ENCODE peak calls at places on chromosomes 16 and 17, in seven cellular contexts. One of them, this sample, is unnamed.

GRCh38 chr17:12928736-12929135 is 89.1 kb downstream of the ELAC2 start:
- DNase-seq in cardiac muscle cell: no peak
- DNase-seq in K562: no peak
- DNase-seq in pancreas: no peak
- DNase-seq in OCI-LY7: peak
- DNase-seq in HCT116: no peak
- DNase-seq in astrocyte of the spinal cord: peak
- DNase-seq in this sample: no peak

GRCh38 chr17:77363821-77364361 is 223.1 kb downstream of the SEC14L1 start:
- DNase-seq in HCT116: no peak
- DNase-seq in cardiac muscle cell: no peak
- DNase-seq in K562: peak
- DNase-seq in pancreas: no peak
- DNase-seq in OCI-LY7: no peak
- DNase-seq in astrocyte of the spinal cord: peak
- DNase-seq in this sample: no peak

GRCh38 chr17:15036238-15036637 is 228.9 kb downstream of the PMP22 start:
- DNase-seq in HCT116: no peak
- DNase-seq in cardiac muscle cell: no peak
- DNase-seq in astrocyte of the spinal cord: no peak
- DNase-seq in K562: no peak
- DNase-seq in pancreas: no peak
- DNase-seq in OCI-LY7: no peak
- DNase-seq in this sample: no peak

GRCh38 chr16:12095275-12096161 is 119.0 kb downstream of the SNX29 start:
- DNase-seq in astrocyte of the spinal cord: peak
- DNase-seq in K562: peak
- DNase-seq in cardiac muscle cell: peak
- DNase-seq in OCI-LY7: peak
- DNase-seq in HCT116: peak
- DNase-seq in pancreas: peak
- DNase-seq in this sample: no peak

GRCh38 chr17:74864866-74865395 is 5.2 kb upstream of the GRIN2C start:
- DNase-seq in pancreas: peak
- DNase-seq in cardiac muscle cell: peak
- DNase-seq in K562: peak
- DNase-seq in HCT116: peak
- DNase-seq in OCI-LY7: peak
- DNase-seq in astrocyte of the spinal cord: peak
- DNase-seq in this sample: peak

GRCh38 chr16:10679921-10680320 is 14.8 kb downstream of the TEKT5 start:
- DNase-seq in cardiac muscle cell: no peak
- DNase-seq in OCI-LY7: no peak
- DNase-seq in HCT116: no peak
- DNase-seq in K562: no peak
- DNase-seq in astrocyte of the spinal cord: no peak
- DNase-seq in pancreas: no peak
- DNase-seq in this sample: no peak

GRCh38 chr16:24525970-24526559 is 13.3 kb upstream of the RBBP6 start:
- DNase-seq in OCI-LY7: no peak
- DNase-seq in cardiac muscle cell: no peak
- DNase-seq in K562: no peak
- DNase-seq in pancreas: peak
- DNase-seq in astrocyte of the spinal cord: no peak
- DNase-seq in HCT116: no peak
- DNase-seq in this sample: no peak

GRCh38 chr16:71927787-71928186 is 32.5 kb downstream of the IST1 start:
- DNase-seq in astrocyte of the spinal cord: no peak
- DNase-seq in K562: no peak
- DNase-seq in cardiac muscle cell: no peak
- DNase-seq in pancreas: no peak
- DNase-seq in OCI-LY7: no peak
- DNase-seq in HCT116: no peak
- DNase-seq in this sample: no peak

GRCh38 chr17:58337600-58338453 is 9.2 kb upstream of the TSPOAP1 start:
- DNase-seq in cardiac muscle cell: peak
- DNase-seq in astrocyte of the spinal cord: peak
- DNase-seq in HCT116: no peak
- DNase-seq in K562: peak
- DNase-seq in OCI-LY7: peak
- DNase-seq in pancreas: peak
- DNase-seq in this sample: peak

GRCh38 chr17:71360301-71360700 is 760.5 kb upstream of the SOX9 start:
- DNase-seq in K562: no peak
- DNase-seq in cardiac muscle cell: no peak
- DNase-seq in HCT116: no peak
- DNase-seq in pancreas: no peak
- DNase-seq in OCI-LY7: no peak
- DNase-seq in astrocyte of the spinal cord: peak
- DNase-seq in this sample: no peak

DNA sequence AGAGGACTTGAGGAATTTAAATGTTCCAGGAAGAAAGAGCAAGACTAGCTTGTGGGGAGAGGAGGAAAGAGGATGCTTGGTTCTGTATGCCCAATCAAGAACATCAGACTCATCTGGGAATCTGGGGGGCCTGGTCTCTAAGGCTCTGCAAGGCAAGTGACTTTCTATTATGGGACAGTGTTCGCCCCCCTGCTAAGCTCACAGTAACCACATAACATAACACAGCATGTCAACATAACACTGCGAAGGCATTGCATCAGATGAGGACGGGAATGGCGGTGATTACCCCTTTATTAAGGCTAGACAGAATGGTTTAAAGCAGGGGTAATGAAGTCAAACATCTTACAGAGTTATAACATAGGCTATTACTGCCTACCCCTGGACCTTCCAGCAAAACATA is 176.6 kb upstream of the IRX6 start:
- DNase-seq in K562: no peak
- DNase-seq in HCT116: no peak
- DNase-seq in OCI-LY7: no peak
- DNase-seq in cardiac muscle cell: no peak
- DNase-seq in pancreas: no peak
- DNase-seq in astrocyte of the spinal cord: no peak
- DNase-seq in this sample: no peak
- H3K4me3 ChIP-seq in K562: no peak
- H3K4me3 ChIP-seq in HCT116: no peak
- H3K4me3 ChIP-seq in OCI-LY7: no peak
- H3K4me3 ChIP-seq in cardiac muscle cell: no peak
- H3K4me3 ChIP-seq in pancreas: no peak
- H3K4me3 ChIP-seq in astrocyte of the spinal cord: no peak
- H3K4me3 ChIP-seq in this sample: no peak

DNA sequence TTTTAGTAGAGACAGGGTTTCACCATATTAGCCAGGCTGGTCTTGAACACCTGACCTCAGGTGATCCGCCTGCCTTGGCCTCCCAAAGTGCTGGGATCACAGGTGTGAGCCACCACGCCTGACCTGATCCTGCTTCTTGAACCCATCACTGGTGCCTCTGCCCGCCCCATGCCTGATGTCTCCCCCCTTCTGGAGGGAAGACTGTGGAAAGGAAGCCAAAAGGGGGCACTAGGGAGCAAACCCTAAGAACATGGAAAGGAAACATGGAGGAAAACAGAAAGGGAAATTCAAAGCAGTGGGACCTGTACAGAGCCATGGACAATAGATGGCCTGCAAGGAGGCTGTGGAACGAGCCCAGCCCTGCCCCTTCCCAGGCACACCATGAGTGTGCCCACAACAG is 31.1 kb upstream of the FASN start:
- DNase-seq in pancreas: no peak
- DNase-seq in OCI-LY7: no peak
- DNase-seq in K562: peak
- DNase-seq in cardiac muscle cell: no peak
- DNase-seq in astrocyte of the spinal cord: no peak
- DNase-seq in HCT116: peak
- DNase-seq in this sample: no peak
- TF ChIP-seq CTCF in pancreas: no peak
- TF ChIP-seq CTCF in OCI-LY7: peak
- TF ChIP-seq CTCF in K562: peak
- TF ChIP-seq CTCF in cardiac muscle cell: peak
- TF ChIP-seq CTCF in astrocyte of the spinal cord: no peak
- TF ChIP-seq CTCF in HCT116: no peak
- TF ChIP-seq CTCF in this sample: peak

GRCh38 chr16:69444873-69445517 is 20.6 kb downstream of the CYB5B start:
- DNase-seq in cardiac muscle cell: no peak
- DNase-seq in HCT116: no peak
- DNase-seq in pancreas: no peak
- DNase-seq in OCI-LY7: no peak
- DNase-seq in astrocyte of the spinal cord: peak
- DNase-seq in K562: no peak
- DNase-seq in this sample: no peak
- H3K4me3 ChIP-seq in cardiac muscle cell: no peak
- H3K4me3 ChIP-seq in HCT116: no peak
- H3K4me3 ChIP-seq in pancreas: no peak
- H3K4me3 ChIP-seq in OCI-LY7: no peak
- H3K4me3 ChIP-seq in astrocyte of the spinal cord: no peak
- H3K4me3 ChIP-seq in K562: no peak
- H3K4me3 ChIP-seq in this sample: no peak

GRCh38 chr17:63698381-63698885 is 1.5 kb downstream of the LIMD2 start:
- DNase-seq in OCI-LY7: peak
- DNase-seq in cardiac muscle cell: no peak
- DNase-seq in pancreas: peak
- DNase-seq in astrocyte of the spinal cord: no peak
- DNase-seq in HCT116: no peak
- DNase-seq in K562: no peak
- DNase-seq in this sample: no peak

GRCh38 chr17:63698886-63699637 is 863 bp downstream of the LIMD2 start:
- DNase-seq in astrocyte of the spinal cord: peak
- DNase-seq in K562: no peak
- DNase-seq in OCI-LY7: peak
- DNase-seq in HCT116: no peak
- DNase-seq in cardiac muscle cell: no peak
- DNase-seq in pancreas: no peak
- DNase-seq in this sample: no peak

GRCh38 chr17:63695889-63696288 is 4.0 kb downstream of the LIMD2 start:
- DNase-seq in pancreas: no peak
- DNase-seq in astrocyte of the spinal cord: no peak
- DNase-seq in cardiac muscle cell: no peak
- DNase-seq in HCT116: no peak
- DNase-seq in OCI-LY7: no peak
- DNase-seq in K562: no peak
- DNase-seq in this sample: no peak

GRCh38 chr17:63696381-63696961 is 3.5 kb downstream of the LIMD2 start:
- DNase-seq in cardiac muscle cell: peak
- DNase-seq in HCT116: peak
- DNase-seq in astrocyte of the spinal cord: peak
- DNase-seq in OCI-LY7: peak
- DNase-seq in K562: peak
- DNase-seq in pancreas: no peak
- DNase-seq in this sample: no peak

GRCh38 chr17:63697341-63698286 is 2.3 kb downstream of the LIMD2 start:
- DNase-seq in HCT116: peak
- DNase-seq in cardiac muscle cell: no peak
- DNase-seq in K562: peak
- DNase-seq in OCI-LY7: peak
- DNase-seq in astrocyte of the spinal cord: no peak
- DNase-seq in pancreas: peak
- DNase-seq in this sample: no peak
- TF ChIP-seq CTCF in HCT116: peak
- TF ChIP-seq CTCF in cardiac muscle cell: peak
- TF ChIP-seq CTCF in K562: peak
- TF ChIP-seq CTCF in OCI-LY7: peak
- TF ChIP-seq CTCF in astrocyte of the spinal cord: peak
- TF ChIP-seq CTCF in pancreas: peak
- TF ChIP-seq CTCF in this sample: peak

GRCh38 chr17:31319253-31319661 is 2.2 kb downstream of the EVI2A start:
- DNase-seq in cardiac muscle cell: no peak
- DNase-seq in pancreas: no peak
- DNase-seq in K562: no peak
- DNase-seq in HCT116: no peak
- DNase-seq in astrocyte of the spinal cord: no peak
- DNase-seq in OCI-LY7: peak
- DNase-seq in this sample: no peak
- H3K4me3 ChIP-seq in cardiac muscle cell: no peak
- H3K4me3 ChIP-seq in pancreas: no peak
- H3K4me3 ChIP-seq in K562: no peak
- H3K4me3 ChIP-seq in HCT116: no peak
- H3K4me3 ChIP-seq in astrocyte of the spinal cord: no peak
- H3K4me3 ChIP-seq in OCI-LY7: peak
- H3K4me3 ChIP-seq in this sample: no peak

GRCh38 chr17:59719526-59719925 is 12.1 kb downstream of the VMP1 start:
- DNase-seq in astrocyte of the spinal cord: no peak
- DNase-seq in pancreas: no peak
- DNase-seq in HCT116: no peak
- DNase-seq in K562: no peak
- DNase-seq in cardiac muscle cell: no peak
- DNase-seq in OCI-LY7: no peak
- DNase-seq in this sample: no peak
- TF ChIP-seq CTCF in astrocyte of the spinal cord: no peak
- TF ChIP-seq CTCF in pancreas: no peak
- TF ChIP-seq CTCF in HCT116: no peak
- TF ChIP-seq CTCF in K562: no peak
- TF ChIP-seq CTCF in cardiac muscle cell: no peak
- TF ChIP-seq CTCF in OCI-LY7: no peak
- TF ChIP-seq CTCF in this sample: no peak

GRCh38 chr17:60292697-60293096 is 99.2 kb downstream of the USP32 start:
- DNase-seq in astrocyte of the spinal cord: no peak
- DNase-seq in K562: no peak
- DNase-seq in OCI-LY7: no peak
- DNase-seq in cardiac muscle cell: no peak
- DNase-seq in pancreas: no peak
- DNase-seq in HCT116: no peak
- DNase-seq in this sample: no peak
- H3K4me3 ChIP-seq in astrocyte of the spinal cord: no peak
- H3K4me3 ChIP-seq in K562: no peak
- H3K4me3 ChIP-seq in OCI-LY7: no peak
- H3K4me3 ChIP-seq in cardiac muscle cell: no peak
- H3K4me3 ChIP-seq in pancreas: no peak
- H3K4me3 ChIP-seq in HCT116: no peak
- H3K4me3 ChIP-seq in this sample: no peak